ENCODE peak calls at places on chromosome 16, in six cellular contexts. U, I, N, O, J and L are unnamed samples.
A peak's percentile ranks its signal among the peaks of the same experiment; 100 is the strongest.

GRCh38 chr16:30112197-30113030 is 923 bp downstream of the GDPD3 start:
- DNase-seq in U (peak; percentile 69), I (no peak), N (peak; percentile 66), O (no peak), J (no peak), L (no peak)

GRCh38 chr16:66741131-66741900 is 10.1 kb downstream of the DYNC1LI2 start:
- DNase-seq in U (peak; percentile 88), I (peak; percentile 69), N (no peak), O (peak; percentile 94), J (peak; percentile 85), L (no peak)

GRCh38 chr16:30948956-30949654 is at the start of gene ORAI3:
- DNase-seq in U (peak; percentile 77), I (no peak), N (peak; percentile 81), O (peak; percentile 89), J (peak; percentile 62), L (peak; percentile 92)

GRCh38 chr16:87390641-87391323 is 1.4 kb upstream of the MAP1LC3B start:
- DNase-seq in U (peak; percentile 16), I (no peak), N (no peak), O (peak; percentile 72), J (no peak), L (peak; percentile 58)

GRCh38 chr16:89119161-89119621 is 25.5 kb downstream of the ACSF3 start:
- DNase-seq in U (no peak), I (no peak), N (no peak), O (no peak), J (no peak), L (peak; percentile 71)

GRCh38 chr16:67669499-67670101 is 3.0 kb downstream of the C16orf86 start:
- DNase-seq in U (no peak), I (no peak), N (peak; percentile 21), O (no peak), J (no peak), L (no peak)

GRCh38 chr16:23694707-23695373 is 16.2 kb downstream of the PLK1 start:
- DNase-seq in U (no peak), I (no peak), N (no peak), O (no peak), J (no peak), L (no peak)

GRCh38 chr16:21663889-21664647 is at the start of gene OTOA:
- DNase-seq in U (no peak), I (no peak), N (peak; percentile 72), O (no peak), J (no peak), L (no peak)

GRCh38 chr16:67311607-67312449 is 14.7 kb downstream of the KCTD19 start:
- DNase-seq in U (peak; percentile 41), I (peak; percentile 97), N (no peak), O (no peak), J (peak; percentile 100), L (no peak)

GRCh38 chr16:25614836-25615235 is 76.9 kb upstream of the HS3ST4 start:
- DNase-seq in U (no peak), I (no peak), N (no peak), O (no peak), J (no peak), L (no peak)

GRCh38 chr16:21626659-21627277 is 25.6 kb downstream of the IGSF6 start:
- DNase-seq in U (peak; percentile 63), I (peak; percentile 92), N (no peak), O (no peak), J (peak; percentile 97), L (no peak)

GRCh38 chr16:88504489-88505404 is 51.7 kb downstream of the ZFPM1 start:
- DNase-seq in U (no peak), I (no peak), N (no peak), O (no peak), J (no peak), L (no peak)

GRCh38 chr16:80107900-80108299 is 432.9 kb upstream of the DYNLRB2 start:
- DNase-seq in U (no peak), I (no peak), N (no peak), O (no peak), J (no peak), L (no peak)

GRCh38 chr16:23324727-23325126 is 22.6 kb downstream of the SCNN1B start:
- DNase-seq in U (no peak), I (no peak), N (no peak), O (no peak), J (no peak), L (no peak)

GRCh38 chr16:13767215-13767614 is 152.7 kb upstream of the ERCC4 start:
- DNase-seq in U (no peak), I (no peak), N (no peak), O (no peak), J (no peak), L (no peak)

GRCh38 chr16:29745853-29746345 is at the start of gene C16orf54:
- DNase-seq in U (peak; percentile 29), I (no peak), N (peak; percentile 92), O (peak; percentile 79), J (no peak), L (no peak)

GRCh38 chr16:56262879-56263245 is 71.6 kb downstream of the GNAO1 start:
- DNase-seq in U (no peak), I (no peak), N (no peak), O (peak; percentile 26), J (no peak), L (no peak)

GRCh38 chr16:64615647-64616280 is 506.1 kb downstream of the CDH11 start:
- DNase-seq in U (no peak), I (peak; percentile 5), N (no peak), O (no peak), J (no peak), L (no peak)

GRCh38 chr16:87278191-87279093 is 38.8 kb downstream of the C16orf95 start:
- DNase-seq in U (peak; percentile 63), I (peak; percentile 42), N (peak; percentile 42), O (peak; percentile 83), J (peak; percentile 68), L (no peak)

GRCh38 chr16:88700636-88701482 is 5.3 kb downstream of the RNF166 start:
- DNase-seq in U (peak; percentile 62), I (peak; percentile 47), N (peak; percentile 92), O (peak; percentile 86), J (peak; percentile 80), L (no peak)

GRCh38 chr16:8109510-8110369 is 480.6 kb downstream of the TMEM114 start:
- DNase-seq in U (no peak), I (no peak), N (no peak), O (no peak), J (no peak), L (no peak)

GRCh38 chr16:58378401-58378800 is 13.9 kb upstream of the GINS3 start:
- DNase-seq in U (no peak), I (no peak), N (no peak), O (no peak), J (no peak), L (no peak)

GRCh38 chr16:81810361-81810760 is 31.3 kb downstream of the PLCG2 start:
- DNase-seq in U (no peak), I (no peak), N (no peak), O (no peak), J (no peak), L (no peak)
- TF ChIP-seq CTCF in U (no peak), I (no peak), N (no peak), O (no peak), J (no peak), L (no peak)

GRCh38 chr16:17311333-17312099 is 159.2 kb downstream of the XYLT1 start:
- DNase-seq in U (no peak), I (no peak), N (no peak), O (no peak), J (no peak), L (no peak)
- TF ChIP-seq CTCF in U (no peak), I (no peak), N (no peak), O (no peak), J (no peak), L (no peak)

DNA sequence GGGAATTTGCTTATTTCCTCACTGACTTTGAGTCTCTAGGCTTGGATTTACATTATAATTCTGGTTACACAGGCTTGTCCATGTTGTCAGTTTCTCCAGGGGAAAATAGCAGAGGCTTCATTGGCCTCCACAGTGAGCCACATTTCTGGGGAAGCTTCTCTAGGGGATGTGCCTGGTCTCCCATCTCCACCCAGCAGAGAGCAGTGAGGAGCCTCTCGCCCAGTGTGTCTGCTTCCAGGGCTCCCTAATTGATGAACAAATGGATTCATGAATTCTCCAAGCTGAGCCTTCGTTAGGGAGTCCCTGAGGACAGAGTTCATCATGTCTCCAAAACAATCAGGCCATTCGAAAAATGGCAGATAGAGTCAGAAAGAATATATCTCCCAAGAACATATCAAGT is 162.3 kb upstream of the TOX3 start:
- DNase-seq in U (no peak), I (no peak), N (no peak), O (no peak), J (no peak), L (no peak)
- TF ChIP-seq CTCF in U (no peak), I (no peak), N (no peak), O (no peak), J (no peak), L (no peak)

GRCh38 chr16:2966043-2966802 is 2.1 kb downstream of the KREMEN2 start:
- DNase-seq in U (no peak), I (no peak), N (no peak), O (no peak), J (no peak), L (peak; percentile 88)

GRCh38 chr16:2967211-2967631 is 1.9 kb upstream of the PAQR4 start:
- DNase-seq in U (no peak), I (no peak), N (no peak), O (no peak), J (no peak), L (no peak)

GRCh38 chr16:2967721-2968161 is 1.4 kb upstream of the PAQR4 start:
- DNase-seq in U (no peak), I (no peak), N (no peak), O (no peak), J (no peak), L (no peak)

GRCh38 chr16:2968368-2968737 is 795 bp upstream of the PAQR4 start:
- DNase-seq in U (no peak), I (no peak), N (peak; percentile 43), O (no peak), J (no peak), L (no peak)

DNA sequence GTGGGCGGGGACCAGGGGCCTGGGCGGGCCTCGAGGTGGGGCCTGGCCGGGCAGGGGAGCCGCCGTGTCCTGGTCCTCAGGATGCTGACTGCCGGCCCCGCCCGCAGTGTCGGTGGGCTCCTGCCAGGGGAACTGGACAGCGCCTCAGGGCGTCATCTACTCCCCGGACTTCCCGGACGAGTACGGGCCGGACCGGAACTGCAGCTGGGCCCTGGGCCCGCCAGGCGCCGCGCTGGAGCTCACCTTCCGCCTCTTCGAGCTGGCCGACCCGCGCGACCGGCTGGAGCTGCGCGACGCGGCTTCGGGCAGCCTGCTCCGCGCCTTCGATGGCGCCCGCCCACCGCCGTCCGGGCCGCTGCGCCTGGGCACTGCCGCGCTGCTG is 2.4 kb upstream of the PAQR4 start:
- DNase-seq in U (no peak), I (no peak), N (peak; percentile 54), O (no peak), J (no peak), L (no peak)
- TF ChIP-seq CTCF in U (no peak), I (no peak), N (no peak), O (no peak), J (no peak), L (no peak)

GRCh38 chr16:84141143-84141670 is 3.8 kb downstream of the HSDL1 start:
- DNase-seq in U (no peak), I (no peak), N (no peak), O (peak; percentile 14), J (no peak), L (no peak)
- TF ChIP-seq CTCF in U (no peak), I (peak; percentile 9), N (peak; percentile 23), O (no peak), J (no peak), L (peak; percentile 17)